ENCODE peak calls at places on chromosomes 5 and 9, in eight cellular contexts. O is type B pancreatic cell, W is ovary, X is tibial artery, A is brain microvascular endothelial cell, H is astrocyte of the cerebellum, M is left ventricle myocardium inferior, E is Panc1. G is an unnamed sample.
A peak's percentile ranks its signal among the peaks of the same experiment; 100 is the strongest.

GRCh38 chr5:179180921-179181645 is 120.9 kb downstream of the ZNF354C start:
- DNase-seq in W (no peak), E (no peak), X (no peak), H (no peak), O (no peak), M (no peak), A (no peak), G (no peak)

GRCh38 chr9:23621166-23621565 is 204.9 kb downstream of the ELAVL2 start:
- DNase-seq in W (no peak), O (no peak), M (no peak), H (no peak), E (no peak), A (no peak), X (no peak), G (no peak)

GRCh38 chr5:42840279-42840678 is 28.6 kb upstream of the SELENOP start:
- DNase-seq in X (peak; percentile 81), M (peak; percentile 72), A (peak; percentile 59), E (no peak), W (peak; percentile 80), H (peak; percentile 99), O (no peak), G (no peak)

GRCh38 chr5:142097681-142098080 is 10.9 kb upstream of the NDFIP1 start:
- DNase-seq in E (no peak), X (no peak), M (no peak), W (no peak), H (no peak), O (no peak), A (no peak), G (no peak)

GRCh38 chr5:116360008-116360853 is 214.4 kb downstream of the SEMA6A start:
- DNase-seq in M (peak; percentile 77), O (no peak), A (no peak), E (no peak), X (no peak), W (peak; percentile 65), H (no peak), G (no peak)

GRCh38 chr5:169106906-169107305 is 194.0 kb downstream of the SLIT3 start:
- DNase-seq in M (no peak), H (no peak), X (no peak), W (no peak), A (no peak), E (no peak), O (no peak), G (no peak)

GRCh38 chr9:33277484-33277883 is 12.6 kb downstream of the CHMP5 start:
- DNase-seq in M (no peak), H (no peak), A (no peak), X (no peak), W (no peak), E (no peak), O (no peak), G (no peak)

GRCh38 chr9:89507626-89508025 is 9.7 kb upstream of the SEMA4D start:
- DNase-seq in H (no peak), X (no peak), E (no peak), W (no peak), A (no peak), O (no peak), M (no peak), G (no peak)

GRCh38 chr5:158522001-158522400 is 577.7 kb downstream of the EBF1 start:
- DNase-seq in H (no peak), O (no peak), W (no peak), A (peak; percentile 4), M (no peak), X (no peak), E (no peak), G (no peak)

GRCh38 chr9:128587453-128587852 is 35.1 kb downstream of the SPTAN1 start:
- DNase-seq in W (no peak), H (no peak), E (no peak), O (no peak), X (no peak), M (no peak), A (no peak), G (no peak)

GRCh38 chr9:114390952-114391351 is 3.2 kb upstream of the AKNA start:
- DNase-seq in E (no peak), M (no peak), H (no peak), X (no peak), W (no peak), A (no peak), O (no peak), G (no peak)

GRCh38 chr9:123686849-123687233 is 243.1 kb downstream of the DENND1A start:
- DNase-seq in W (no peak), E (no peak), X (no peak), A (no peak), M (no peak), O (no peak), H (no peak), G (no peak)

GRCh38 chr9:32672478-32672877 is 37.0 kb upstream of the TAF1L start:
- DNase-seq in E (no peak), W (no peak), X (no peak), M (no peak), A (peak; percentile 19), H (peak; percentile 87), O (no peak), G (no peak)

GRCh38 chr5:178336889-178337785 is 104.5 kb upstream of the PHYKPL start:
- DNase-seq in M (no peak), H (no peak), A (no peak), E (no peak), O (no peak), W (peak; percentile 39), X (no peak), G (peak; percentile 37)

GRCh38 chr9:97534185-97534584 is 32.7 kb downstream of the TMOD1 start:
- DNase-seq in M (no peak), A (no peak), O (no peak), H (no peak), E (no peak), X (no peak), W (no peak), G (no peak)

GRCh38 chr5:177302354-177303110 is 987 bp downstream of the RAB24 start:
- DNase-seq in H (no peak), W (no peak), A (no peak), O (no peak), X (no peak), E (no peak), M (no peak), G (no peak)

GRCh38 chr9:96555567-96556386 is 63.9 kb downstream of the CDC14B start:
- DNase-seq in A (no peak), X (no peak), M (no peak), W (no peak), H (no peak), E (no peak), O (no peak), G (no peak)

GRCh38 chr5:176155882-176156497 is 82.2 kb upstream of the SIMC1 start:
- DNase-seq in W (no peak), M (no peak), X (no peak), O (no peak), A (no peak), E (no peak), H (no peak), G (no peak)

GRCh38 chr5:129506092-129506491 is 46.0 kb downstream of the ADAMTS19 start:
- DNase-seq in A (no peak), X (no peak), E (no peak), W (no peak), O (no peak), H (peak; percentile 19), M (no peak), G (no peak)

GRCh38 chr5:91224459-91224858 is 158.7 kb downstream of the ARRDC3 start:
- DNase-seq in O (no peak), M (no peak), H (no peak), A (peak; percentile 34), E (no peak), X (no peak), W (no peak), G (no peak)

GRCh38 chr9:113471143-113471542 is 7.6 kb downstream of the RGS3 start:
- DNase-seq in H (no peak), A (no peak), X (no peak), M (no peak), E (no peak), W (no peak), O (peak; percentile 15), G (no peak)

GRCh38 chr5:97243352-97243751 is 60.3 kb upstream of the RIOK2 start:
- DNase-seq in E (no peak), M (no peak), X (no peak), W (no peak), H (no peak), A (peak; percentile 3), O (no peak), G (no peak)

GRCh38 chr9:111657051-111657450 is 4.4 kb upstream of the GNG10 start:
- DNase-seq in H (no peak), O (no peak), E (no peak), X (no peak), M (no peak), A (no peak), W (no peak), G (no peak)

GRCh38 chr9:130927995-130928900 is 10.8 kb downstream of the FIBCD1 start:
- DNase-seq in W (peak; percentile 63), M (peak; percentile 66), O (no peak), E (no peak), A (peak; percentile 18), X (no peak), H (peak; percentile 39), G (peak; percentile 42)

GRCh38 chr9:72925126-72925810 is 27.6 kb downstream of the ALDH1A1 start:
- DNase-seq in M (no peak), A (no peak), O (no peak), X (no peak), E (no peak), H (peak; percentile 15), W (no peak), G (no peak)

GRCh38 chr9:3288686-3289085 is 237.1 kb downstream of the RFX3 start:
- DNase-seq in O (no peak), E (no peak), A (no peak), X (no peak), W (no peak), M (no peak), H (no peak), G (no peak)
- TF ChIP-seq CTCF in O (no peak), E (no peak), A (no peak), X (no peak), W (no peak), M (no peak), H (no peak), G (no peak)

GRCh38 chr5:64040496-64040895 is 78.3 kb upstream of the HTR1A start:
- DNase-seq in W (no peak), H (no peak), A (no peak), E (no peak), M (no peak), X (no peak), O (no peak), G (no peak)
- TF ChIP-seq CTCF in W (no peak), H (no peak), A (no peak), E (peak; percentile 17), M (no peak), X (no peak), O (no peak), G (no peak)

DNA sequence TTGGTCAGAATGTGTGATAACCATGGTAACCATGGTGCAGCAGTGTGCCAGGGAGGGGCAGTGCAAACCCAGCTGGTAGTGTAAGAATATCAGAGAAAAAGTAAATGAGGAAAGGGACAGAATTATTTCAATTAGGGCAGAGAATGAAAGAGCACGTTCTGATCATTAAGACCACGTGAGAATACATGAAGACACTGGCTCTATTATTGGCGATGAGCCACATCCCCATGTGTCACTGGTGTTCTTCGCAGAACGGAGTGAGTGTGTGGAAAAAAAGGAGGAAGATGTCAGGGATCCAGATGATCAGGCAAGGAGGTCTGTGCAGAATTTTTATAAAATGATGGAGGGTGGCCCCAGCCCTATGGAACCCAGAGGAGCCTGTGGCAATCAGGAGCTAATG is 315.5 kb downstream of the SEMA5A start:
- DNase-seq in O (no peak), A (no peak), W (no peak), M (no peak), X (no peak), E (no peak), H (no peak), G (no peak)
- TF ChIP-seq CTCF in O (no peak), A (no peak), W (no peak), M (no peak), X (no peak), E (no peak), H (no peak), G (no peak)

GRCh38 chr9:3510796-3511195 is 15.0 kb downstream of the RFX3 start:
- DNase-seq in E (no peak), A (no peak), H (no peak), M (no peak), O (no peak), X (no peak), W (no peak), G (no peak)
- TF ChIP-seq CTCF in E (no peak), A (no peak), H (no peak), M (no peak), O (no peak), X (no peak), W (no peak), G (no peak)

G was measured in nephron progenitor cell.